ENCODE peak calls at places on chromosomes 3 and 15, in five cellular contexts. V, O, R, E and K are unnamed samples.

GRCh38 chr3:66441124-66441523 is 59.7 kb downstream of the LRIG1 start:
- DNase-seq in V (no peak), R (no peak), O (no peak), E (no peak), K (no peak)

GRCh38 chr15:81492303-81492702 is 118.3 kb upstream of the TMC3 start:
- DNase-seq in E (no peak), V (peak; percentile 12), R (no peak), O (no peak), K (no peak)

GRCh38 chr3:113660901-113661300 is 35.5 kb downstream of the USF3 start:
- DNase-seq in V (peak; percentile 47), E (no peak), O (no peak), R (no peak), K (no peak)

GRCh38 chr3:63655519-63655918 is 3.0 kb downstream of the SNTN start:
- DNase-seq in O (no peak), E (no peak), R (no peak), V (no peak), K (no peak)

GRCh38 chr15:62950455-62950854 is 92.1 kb upstream of the TPM1 start:
- DNase-seq in R (no peak), E (no peak), V (no peak), O (no peak), K (no peak)

GRCh38 chr3:140568842-140569520 is 108.9 kb upstream of the TRIM42 start:
- DNase-seq in O (no peak), V (peak; percentile 54), R (no peak), E (no peak), K (no peak)

GRCh38 chr3:129628169-129628522 is 21.7 kb upstream of the PLXND1 start:
- DNase-seq in O (no peak), R (no peak), E (no peak), V (no peak), K (no peak)

GRCh38 chr3:49359623-49360022 is 1.5 kb upstream of the GPX1 start:
- DNase-seq in E (no peak), R (no peak), V (no peak), O (no peak), K (peak; percentile 59)

GRCh38 chr3:44516230-44516629 is 38.8 kb upstream of the ZNF445 start:
- DNase-seq in O (no peak), E (no peak), V (no peak), R (no peak), K (no peak)

GRCh38 chr3:59555593-59556315 is 505.9 kb upstream of the CFAP20DC start:
- DNase-seq in R (no peak), E (no peak), O (no peak), V (no peak), K (no peak)

GRCh38 chr15:74460903-74461846 is at the start of gene UBL7:
- DNase-seq in O (peak; percentile 98), V (peak; percentile 97), E (peak; percentile 98), R (peak; percentile 77), K (peak; percentile 97)

GRCh38 chr15:81002254-81003022 is 1.7 kb downstream of the TLNRD1 start:
- DNase-seq in R (no peak), E (no peak), V (peak; percentile 34), O (peak; percentile 65), K (no peak)

GRCh38 chr3:71838406-71838805 is 53.5 kb upstream of the PROK2 start:
- DNase-seq in V (no peak), O (no peak), R (no peak), E (no peak), K (no peak)

GRCh38 chr15:58212909-58213526 is 74.8 kb downstream of the AQP9 start:
- DNase-seq in V (no peak), O (no peak), R (no peak), E (no peak), K (peak; percentile 27)

GRCh38 chr3:109385442-109386318 is 48.3 kb upstream of the DPPA4 start:
- DNase-seq in V (no peak), O (no peak), R (no peak), E (no peak), K (no peak)

GRCh38 chr3:43759297-43759782 is 68.6 kb downstream of the ABHD5 start:
- DNase-seq in O (no peak), E (no peak), V (peak; percentile 38), R (no peak), K (no peak)

GRCh38 chr15:76196949-76197315 is 114.3 kb downstream of the ETFA start:
- DNase-seq in E (no peak), O (no peak), R (no peak), V (no peak), K (no peak)

GRCh38 chr3:66836363-66837152 is 161.5 kb upstream of the KBTBD8 start:
- DNase-seq in V (no peak), O (no peak), R (no peak), E (no peak), K (no peak)

GRCh38 chr3:14797731-14798130 is 21.0 kb upstream of the FGD5 start:
- DNase-seq in R (no peak), O (no peak), E (no peak), V (no peak), K (no peak)

GRCh38 chr3:124986153-124987143 is 51.9 kb upstream of the MUC13 start:
- DNase-seq in O (no peak), E (no peak), R (no peak), V (no peak), K (no peak)

GRCh38 chr3:171315101-171315500 is 145.1 kb downstream of the TNIK start:
- DNase-seq in E (no peak), V (no peak), R (no peak), O (no peak), K (no peak)

GRCh38 chr3:138945646-138946553 is 1.0 kb downstream of the FOXL2 start:
- DNase-seq in E (no peak), V (no peak), O (peak; percentile 75), R (no peak), K (peak; percentile 46)

GRCh38 chr3:11536132-11536935 is 107.4 kb downstream of the VGLL4 start:
- DNase-seq in V (no peak), O (no peak), E (no peak), R (no peak), K (no peak)

GRCh38 chr15:66369773-66370651 is 13.5 kb upstream of the TIPIN start:
- DNase-seq in E (no peak), V (no peak), R (peak; percentile 68), O (no peak), K (no peak)

GRCh38 chr3:60456180-60456579 is 795.1 kb downstream of the FHIT start:
- DNase-seq in R (no peak), V (no peak), O (no peak), E (no peak), K (no peak)

GRCh38 chr15:77097921-77098320 is 27.0 kb upstream of the TSPAN3 start:
- DNase-seq in V (no peak), O (no peak), R (no peak), E (no peak), K (no peak)

GRCh38 chr3:194045919-194046318 is 90.0 kb upstream of the HES1 start:
- DNase-seq in O (no peak), V (no peak), E (no peak), R (no peak), K (no peak)

GRCh38 chr15:76163429-76164020 is 103.7 kb downstream of the TMEM266 start:
- DNase-seq in O (no peak), E (peak; percentile 75), R (no peak), V (peak; percentile 52), K (no peak)

GRCh38 chr3:190701096-190701532 is 161.4 kb downstream of the GMNC start:
- DNase-seq in E (no peak), V (peak; percentile 10), O (no peak), R (no peak), K (peak; percentile 2)

GRCh38 chr3:49606427-49606826 is 52.1 kb downstream of the BSN start:
- DNase-seq in O (peak; percentile 45), V (no peak), R (no peak), E (no peak), K (no peak)

GRCh38 chr3:43246956-43247355 is 39.4 kb upstream of the SNRK start:
- DNase-seq in O (peak; percentile 28), V (peak; percentile 61), R (no peak), E (no peak), K (no peak)

GRCh38 chr3:12479919-12480425 is 4.3 kb upstream of the TSEN2 start:
- DNase-seq in V (peak; percentile 37), R (no peak), O (peak; percentile 64), E (no peak), K (peak; percentile 61)

GRCh38 chr3:59573911-59574310 is 524.1 kb upstream of the CFAP20DC start:
- DNase-seq in V (no peak), E (peak; percentile 70), R (no peak), O (no peak), K (no peak)

GRCh38 chr3:52245322-52246263 is at the start of gene PPM1M:
- DNase-seq in O (peak; percentile 83), E (no peak), V (peak; percentile 59), R (no peak), K (peak; percentile 60)

GRCh38 chr3:105561875-105562274 is 195.2 kb downstream of the ALCAM start:
- DNase-seq in O (no peak), R (no peak), E (no peak), V (no peak), K (no peak)
- TF ChIP-seq POLR2A in O (no peak), R (no peak), E (no peak), V (no peak), K (no peak)

GRCh38 chr3:9467451-9467850 is 70.0 kb downstream of the SETD5 start:
- DNase-seq in R (no peak), E (no peak), V (no peak), O (no peak), K (no peak)
- TF ChIP-seq POLR2A in R (peak; percentile 24), E (no peak), V (no peak), O (no peak), K (no peak)

GRCh38 chr3:45593708-45594601 is 596 bp upstream of the LIMD1 start:
- DNase-seq in E (no peak), V (peak; percentile 76), O (peak; percentile 88), R (no peak), K (peak; percentile 84)
- TF ChIP-seq POLR2A in E (no peak), V (no peak), O (peak; percentile 68), R (peak; percentile 85), K (peak; percentile 44)

GRCh38 chr3:57983734-57984518 is 24.3 kb upstream of the FLNB start:
- DNase-seq in V (peak; percentile 70), O (no peak), E (peak; percentile 81), R (peak; percentile 96), K (peak; percentile 93)
- TF ChIP-seq POLR2A in V (no peak), O (no peak), E (no peak), R (peak; percentile 54), K (no peak)